ENCODE peak calls at places on chromosomes 12 and 14, in ten cellular contexts. A is small intestine, W is tibial artery, D is progenitor cell of endocrine pancreas, M is posterior cingulate gyrus, U is activated B cell treated with CpG ODN at 0.5 μM for 24 hours, L is NCI-H1092 treated with DMSO at 0.1 percent for 48 hours, Q is EL, Y is LoVo, C is stromal cell of bone marrow. R is an unnamed sample.

GRCh38 chr12:115209230-115209629 is 525.3 kb upstream of the TBX3 start:
- DNase-seq in C (no peak), D (no peak), A (no peak), Q (no peak), M (no peak), Y (no peak), L (no peak), W (no peak), U (no peak), R (peak; percentile 1)

GRCh38 chr14:81450100-81450531 is 50.0 kb upstream of the STON2 start:
- DNase-seq in U (no peak), W (no peak), A (no peak), L (peak; percentile 34), M (no peak), Y (no peak), D (no peak), C (no peak), Q (peak; percentile 10), R (no peak)

GRCh38 chr14:104978774-104979691 is 859 bp upstream of the AHNAK2 start:
- DNase-seq in M (peak; percentile 76), A (no peak), W (no peak), D (peak; percentile 12), Q (no peak), L (no peak), C (no peak), Y (no peak), U (no peak), R (no peak)

GRCh38 chr12:52091869-52092268 is 12.4 kb downstream of the SMIM41 start:
- DNase-seq in U (no peak), Q (no peak), M (no peak), C (no peak), Y (no peak), D (no peak), W (no peak), L (no peak), A (no peak), R (no peak)

GRCh38 chr14:54564799-54565235 is 2.1 kb upstream of the SAMD4A start:
- DNase-seq in Y (no peak), Q (peak; percentile 76), W (peak; percentile 40), U (no peak), D (no peak), A (no peak), L (peak; percentile 37), C (no peak), M (no peak), R (peak; percentile 69)

GRCh38 chr14:84961637-84962036 is 568.3 kb upstream of the FLRT2 start:
- DNase-seq in U (no peak), Q (no peak), Y (no peak), M (no peak), D (no peak), C (no peak), L (no peak), A (no peak), W (no peak), R (no peak)

GRCh38 chr12:28026701-28027100 is 54.2 kb upstream of the PTHLH start:
- DNase-seq in M (no peak), U (no peak), A (no peak), L (no peak), Y (no peak), Q (peak; percentile 89), W (no peak), D (no peak), C (no peak), R (no peak)

GRCh38 chr12:21656931-21657335 is 709 bp downstream of the LDHB start:
- DNase-seq in A (peak; percentile 20), L (peak; percentile 63), C (peak; percentile 9), D (no peak), Y (peak; percentile 44), Q (peak; percentile 49), M (peak; percentile 80), U (no peak), W (peak; percentile 38), R (peak; percentile 24)

GRCh38 chr14:35858521-35859209 is 32.5 kb downstream of the BRMS1L start:
- DNase-seq in Q (peak; percentile 61), Y (no peak), D (no peak), L (no peak), C (no peak), W (no peak), A (no peak), U (no peak), M (no peak), R (no peak)

GRCh38 chr12:39605996-39606395 is 13.6 kb downstream of the ABCD2 start:
- DNase-seq in Y (no peak), W (no peak), C (no peak), U (no peak), D (no peak), A (no peak), L (no peak), M (no peak), Q (peak; percentile 44), R (no peak)

GRCh38 chr12:66497000-66497897 is 181.6 kb downstream of the GRIP1 start:
- DNase-seq in L (no peak), Y (no peak), Q (no peak), A (no peak), W (no peak), M (no peak), C (no peak), U (no peak), D (no peak), R (no peak)

GRCh38 chr12:82529096-82529495 is 157.6 kb upstream of the TMTC2 start:
- DNase-seq in C (no peak), U (no peak), Q (no peak), D (no peak), A (no peak), W (no peak), L (no peak), M (no peak), Y (no peak), R (peak; percentile 3)

GRCh38 chr14:23009483-23009938 is 432 bp downstream of the C14orf93 start:
- DNase-seq in L (peak; percentile 71), D (no peak), C (no peak), Q (no peak), A (no peak), M (no peak), Y (no peak), U (no peak), W (no peak), R (no peak)

GRCh38 chr12:34296143-34297041 is 274.1 kb downstream of the ALG10 start:
- DNase-seq in Q (no peak), Y (no peak), M (peak; percentile 54), A (no peak), C (no peak), W (peak; percentile 11), U (no peak), D (no peak), L (no peak), R (no peak)

GRCh38 chr12:81297606-81298005 is 219.7 kb downstream of the ACSS3 start:
- DNase-seq in Q (no peak), Y (no peak), A (no peak), C (no peak), W (no peak), M (no peak), D (no peak), L (no peak), U (no peak), R (no peak)

GRCh38 chr14:38105106-38105702 is 102.5 kb upstream of the SSTR1 start:
- DNase-seq in M (no peak), L (no peak), Q (no peak), D (no peak), W (no peak), C (no peak), A (no peak), U (no peak), Y (no peak), R (no peak)

GRCh38 chr12:106919910-106920544 is 35.7 kb upstream of the TMEM263 start:
- DNase-seq in Q (peak; percentile 46), W (no peak), C (peak; percentile 22), A (peak; percentile 51), L (peak; percentile 21), U (no peak), Y (peak; percentile 63), M (no peak), D (no peak), R (no peak)

GRCh38 chr12:49624919-49625577 is 1.7 kb downstream of the PRPF40B start:
- DNase-seq in C (no peak), W (no peak), D (no peak), Y (no peak), M (no peak), U (no peak), L (no peak), A (no peak), Q (peak; percentile 39), R (no peak)

GRCh38 chr14:104678346-104678745 is 11.1 kb upstream of the INF2 start:
- DNase-seq in Q (peak; percentile 47), L (no peak), Y (no peak), D (no peak), M (no peak), U (no peak), A (no peak), C (no peak), W (no peak), R (no peak)

GRCh38 chr12:24705741-24706358 is 243.1 kb downstream of the BCAT1 start:
- DNase-seq in A (no peak), Y (no peak), U (no peak), L (no peak), Q (peak; percentile 34), D (no peak), W (no peak), C (no peak), M (no peak), R (no peak)

GRCh38 chr14:24430682-24431568 is 1.2 kb downstream of the KHNYN start:
- DNase-seq in M (no peak), L (no peak), Y (no peak), C (peak; percentile 57), U (peak; percentile 66), Q (peak; percentile 69), A (no peak), W (no peak), D (no peak), R (no peak)

GRCh38 chr14:32984531-32984930 is 45.9 kb downstream of the NPAS3 start:
- DNase-seq in L (no peak), M (no peak), U (no peak), Y (no peak), W (no peak), A (no peak), D (no peak), Q (no peak), C (no peak), R (no peak)

GRCh38 chr14:41285193-41285748 is 321.4 kb upstream of the LRFN5 start:
- DNase-seq in W (peak; percentile 21), Q (no peak), Y (peak; percentile 15), M (no peak), D (peak; percentile 35), U (no peak), A (peak; percentile 25), C (peak; percentile 10), L (peak; percentile 66), R (no peak)

GRCh38 chr12:9762369-9762768 is 1.7 kb upstream of the CD69 start:
- DNase-seq in C (no peak), U (no peak), A (no peak), Y (no peak), L (no peak), Q (no peak), M (no peak), W (no peak), D (no peak), R (no peak)

GRCh38 chr12:93443576-93443975 is 1.8 kb upstream of the UBE2N start:
- DNase-seq in W (no peak), D (no peak), Y (no peak), U (no peak), Q (no peak), A (no peak), M (no peak), L (no peak), C (no peak), R (no peak)

GRCh38 chr12:27779416-27779815 is 617 bp upstream of the KLHL42 start:
- DNase-seq in D (peak; percentile 18), M (peak; percentile 85), A (peak; percentile 5), L (peak; percentile 70), W (peak; percentile 31), C (no peak), Y (peak; percentile 23), Q (peak; percentile 34), U (no peak), R (peak; percentile 15)

GRCh38 chr12:116136340-116136739 is 141.2 kb downstream of the MED13L start:
- DNase-seq in Q (peak; percentile 68), W (no peak), M (no peak), C (no peak), L (no peak), Y (no peak), D (no peak), A (no peak), U (no peak), R (no peak)

GRCh38 chr14:104339829-104340228 is 201.4 kb downstream of the KIF26A start:
- DNase-seq in U (no peak), L (no peak), W (no peak), C (no peak), A (no peak), M (no peak), Y (no peak), Q (no peak), D (no peak), R (no peak)

R was measured in anterior cingulate cortex.